ENCODE peak calls at places on chromosomes 16 and 17, in five cellular contexts. V is dorsolateral prefrontal cortex, U is left ventricle myocardium inferior, Z is neural progenitor cell, Y is stomach. O is an unnamed sample.

GRCh38 chr17:67717192-67717623 is 528 bp upstream of the NOL11 start:
- DNase-seq in U (no peak), V (no peak), Y (no peak), Z (no peak), O (no peak)

GRCh38 chr17:58153046-58153445 is 4.9 kb downstream of the OR4D1 start:
- DNase-seq in Y (no peak), V (no peak), Z (no peak), U (no peak), O (no peak)

GRCh38 chr17:70527364-70527888 is 358.1 kb downstream of the KCNJ2 start:
- DNase-seq in Y (no peak), U (no peak), V (no peak), Z (no peak), O (no peak)

GRCh38 chr16:83793179-83793578 is 14.6 kb upstream of the HSBP1 start:
- DNase-seq in Z (peak), V (no peak), U (no peak), Y (no peak), O (no peak)

GRCh38 chr17:48483004-48483403 is 47.8 kb downstream of the HOXB1 start:
- DNase-seq in Z (no peak), Y (no peak), V (no peak), U (no peak), O (no peak)

GRCh38 chr17:51035436-51035835 is 85.2 kb downstream of the SPAG9 start:
- DNase-seq in Y (no peak), U (no peak), V (peak), Z (peak), O (peak)

GRCh38 chr16:12500771-12501170 is 302.9 kb downstream of the CPPED1 start:
- DNase-seq in Y (peak), U (no peak), V (no peak), Z (no peak), O (no peak)

GRCh38 chr16:53529529-53529928 is 26.5 kb upstream of the AKTIP start:
- DNase-seq in Y (no peak), Z (no peak), V (no peak), U (no peak), O (no peak)

GRCh38 chr17:10761281-10761680 is 31.5 kb upstream of the TMEM220 start:
- DNase-seq in Y (no peak), U (no peak), Z (no peak), V (no peak), O (no peak)

GRCh38 chr16:56910654-56911539 is 21.0 kb upstream of the HERPUD1 start:
- DNase-seq in Z (no peak), U (no peak), Y (no peak), V (peak), O (no peak)

GRCh38 chr16:85759631-85760419 is 8.9 kb upstream of the C16orf74 start:
- DNase-seq in U (no peak), Y (peak), Z (no peak), V (no peak), O (no peak)

GRCh38 chr16:65037558-65037957 is 84.3 kb downstream of the CDH11 start:
- DNase-seq in V (no peak), U (no peak), Y (no peak), Z (peak), O (no peak)

GRCh38 chr17:16342979-16343378 is 10.3 kb downstream of the CENPV start:
- DNase-seq in V (peak), U (no peak), Z (no peak), Y (no peak), O (no peak)

GRCh38 chr17:4533522-4534502 is 21.4 kb downstream of the MYBBP1A start:
- DNase-seq in Y (peak), V (peak), Z (peak), U (peak), O (peak)

GRCh38 chr17:60173304-60173807 is 23.6 kb downstream of the CA4 start:
- DNase-seq in Y (no peak), U (no peak), Z (no peak), V (no peak), O (no peak)

GRCh38 chr17:59851431-59852375 is 41.0 kb downstream of the TUBD1 start:
- DNase-seq in Y (peak), Z (no peak), U (no peak), V (no peak), O (no peak)

GRCh38 chr16:9268446-9268845 is 177.0 kb downstream of the HAPSTR1 start:
- DNase-seq in V (no peak), Z (no peak), Y (no peak), U (no peak), O (no peak)

GRCh38 chr17:2789700-2790099 is 6.5 kb upstream of the RAP1GAP2 start:
- DNase-seq in Y (no peak), Z (no peak), U (no peak), V (no peak), O (no peak)

GRCh38 chr17:2980211-2980903 is 83.0 kb downstream of the OR1D5 start:
- DNase-seq in Y (no peak), U (no peak), V (no peak), Z (no peak), O (no peak)

GRCh38 chr16:12661656-12662172 is 142.0 kb downstream of the CPPED1 start:
- DNase-seq in Y (no peak), V (no peak), U (no peak), Z (peak), O (no peak)

GRCh38 chr16:28609631-28610594 is at the start of gene SULT1A1:
- DNase-seq in Y (peak), U (peak), V (no peak), Z (no peak), O (no peak)

GRCh38 chr17:8350339-8350738 is 10.7 kb downstream of the ODF4 start:
- DNase-seq in U (no peak), Z (no peak), Y (no peak), V (no peak), O (no peak)

GRCh38 chr17:8357910-8358309 is 18.3 kb downstream of the ODF4 start:
- DNase-seq in U (no peak), V (no peak), Y (no peak), Z (no peak), O (no peak)

GRCh38 chr17:8354196-8354595 is 14.6 kb downstream of the ODF4 start:
- DNase-seq in U (no peak), Y (no peak), V (no peak), Z (no peak), O (no peak)

GRCh38 chr17:8353736-8354135 is 14.1 kb downstream of the ODF4 start:
- DNase-seq in V (no peak), Y (no peak), Z (no peak), U (no peak), O (no peak)
- H3K27ac ChIP-seq in V (peak), Y (no peak), Z (no peak), U (peak), O (no peak)

GRCh38 chr17:17524091-17524490 is 27.9 kb upstream of the RASD1 start:
- DNase-seq in Z (no peak), U (no peak), Y (no peak), V (no peak), O (no peak)
- H3K27ac ChIP-seq in Z (no peak), U (no peak), Y (no peak), V (no peak), O (no peak)

GRCh38 chr16:31216116-31216469 is 842 bp downstream of the PYDC1 start:
- DNase-seq in V (no peak), Y (no peak), Z (no peak), U (no peak), O (no peak)
- H3K27ac ChIP-seq in V (peak), Y (no peak), Z (no peak), U (no peak), O (no peak)

GRCh38 chr17:30393911-30394867 is 15.5 kb downstream of the CPD start:
- DNase-seq in U (no peak), Y (no peak), V (no peak), Z (no peak), O (no peak)

GRCh38 chr17:30396129-30396528 is 17.4 kb downstream of the CPD start:
- DNase-seq in V (no peak), U (no peak), Z (no peak), Y (no peak), O (no peak)

GRCh38 chr17:30395398-30396022 is 16.8 kb downstream of the CPD start:
- DNase-seq in U (no peak), Y (no peak), V (no peak), Z (no peak), O (no peak)

GRCh38 chr17:30391534-30391933 is 12.8 kb downstream of the CPD start:
- DNase-seq in Y (no peak), V (no peak), U (no peak), Z (no peak), O (no peak)

GRCh38 chr17:30393491-30393890 is 14.8 kb downstream of the CPD start:
- DNase-seq in V (no peak), Y (no peak), Z (no peak), U (no peak), O (no peak)
- H3K27ac ChIP-seq in V (no peak), Y (peak), Z (no peak), U (no peak), O (no peak)

DNA sequence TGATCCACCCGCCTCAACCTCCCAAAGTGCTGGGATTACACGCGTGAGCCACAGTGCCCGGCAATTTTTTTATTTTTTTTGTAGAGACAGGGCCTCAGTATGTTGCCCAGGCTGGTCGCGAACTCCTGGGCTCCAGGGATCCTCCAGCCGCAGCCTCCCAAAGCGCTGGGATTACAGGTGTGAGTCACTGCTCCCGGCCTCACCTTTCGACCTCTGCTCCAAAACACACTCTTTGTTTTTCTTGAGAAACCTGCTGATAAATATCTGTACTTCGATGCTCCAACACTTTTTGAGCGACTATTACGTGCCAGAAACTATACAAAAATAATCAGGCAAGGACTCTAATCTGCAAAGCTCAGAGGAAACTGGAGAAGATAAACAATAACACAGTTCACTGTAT is 1.0 kb downstream of the MED1 start:
- DNase-seq in U (no peak), V (no peak), Y (no peak), Z (no peak), O (no peak)
- H3K27ac ChIP-seq in U (no peak), V (no peak), Y (no peak), Z (no peak), O (no peak)

DNA sequence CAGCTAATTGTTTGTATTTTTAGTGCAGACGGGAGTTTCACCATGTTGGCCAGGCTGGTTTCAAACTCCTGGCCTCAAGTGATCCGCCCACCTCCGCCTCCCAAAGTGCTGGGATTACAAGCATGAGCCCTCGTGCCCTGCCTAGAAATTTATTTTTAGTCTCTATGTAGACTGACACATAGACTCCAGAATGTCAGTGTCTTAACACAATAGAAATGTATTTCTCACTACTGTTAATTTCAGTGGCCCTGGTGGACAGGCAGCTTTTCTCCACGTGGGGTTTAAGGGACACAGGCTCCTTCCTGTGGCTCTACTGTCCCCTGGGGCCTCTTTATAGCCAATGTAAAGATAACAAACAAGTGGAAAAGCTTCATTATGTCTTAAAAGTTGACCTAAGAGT is 43.8 kb downstream of the COPRS start:
- DNase-seq in Y (no peak), Z (no peak), U (no peak), V (no peak), O (no peak)
- H3K27ac ChIP-seq in Y (no peak), Z (no peak), U (no peak), V (no peak), O (no peak)

DNA sequence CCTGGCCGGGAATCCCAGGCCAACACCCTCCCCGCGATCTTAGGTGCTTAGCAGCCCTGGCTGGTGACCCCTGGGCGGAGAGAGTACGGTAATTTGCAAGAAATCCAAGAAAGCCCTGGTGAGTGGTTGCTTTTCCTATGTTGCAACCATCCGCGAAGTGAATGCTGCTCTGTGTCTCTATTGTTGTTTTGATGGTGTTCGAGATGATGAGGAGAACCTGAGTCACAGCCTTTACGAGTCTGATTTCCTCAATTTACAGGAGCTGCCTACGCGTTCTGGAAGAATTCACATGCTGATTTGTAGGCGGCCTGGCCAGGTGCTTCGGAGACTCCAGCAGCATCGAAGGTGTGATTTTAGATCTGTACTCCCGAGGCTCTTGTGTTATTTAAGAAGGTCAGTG is 63.3 kb downstream of the TMEM235 start:
- DNase-seq in U (no peak), Z (no peak), V (no peak), Y (no peak), O (no peak)
- H3K27ac ChIP-seq in U (no peak), Z (no peak), V (no peak), Y (no peak), O (no peak)